ENCODE peak calls at places on chromosomes 13 and 19, in six cellular contexts. F is WERI-Rb-1, K is AG09309, D is HFFc6, V is upper lobe of right lung, S is dorsolateral prefrontal cortex. C is an unnamed sample.

GRCh38 chr13:80363890-80364503 is 23.1 kb upstream of the SPRY2 start:
- DNase-seq in K (no peak), V (no peak), F (no peak), D (no peak), S (no peak), C (no peak)

GRCh38 chr19:39372047-39372802 is 18.7 kb downstream of the PAF1 start:
- DNase-seq in F (no peak), V (peak), S (peak), D (peak), K (peak), C (peak)

GRCh38 chr13:113475911-113476310 is 14.6 kb downstream of the DCUN1D2 start:
- DNase-seq in F (no peak), D (no peak), K (no peak), S (no peak), V (no peak), C (no peak)

GRCh38 chr19:49431330-49431749 is 6.2 kb downstream of the GFY start:
- DNase-seq in K (no peak), F (peak), D (no peak), V (no peak), S (no peak), C (no peak)

GRCh38 chr19:7535993-7536685 is 622 bp downstream of the PNPLA6 start:
- DNase-seq in V (no peak), D (no peak), S (peak), F (peak), K (no peak), C (no peak)

GRCh38 chr13:110055089-110055488 is 251.9 kb downstream of the COL4A1 start:
- DNase-seq in S (no peak), V (no peak), D (peak), K (no peak), F (no peak), C (no peak)

GRCh38 chr19:47485210-47485609 is 1.2 kb upstream of the KPTN start:
- DNase-seq in D (no peak), F (no peak), K (no peak), V (no peak), S (no peak), C (no peak)

GRCh38 chr19:28284389-28284788 is 928.6 kb downstream of the UQCRFS1 start:
- DNase-seq in F (no peak), K (no peak), D (no peak), V (no peak), S (no peak), C (no peak)

GRCh38 chr13:70415141-70415540 is 306.9 kb upstream of the KLHL1 start:
- DNase-seq in D (no peak), K (no peak), V (no peak), F (no peak), S (no peak), C (no peak)

GRCh38 chr13:26449063-26449848 is 108.2 kb upstream of the WASF3 start:
- DNase-seq in F (no peak), D (peak), V (no peak), K (no peak), S (no peak), C (no peak)

GRCh38 chr19:10191347-10191746 is 3.4 kb downstream of the DNMT1 start:
- DNase-seq in K (peak), V (no peak), F (no peak), S (no peak), D (peak), C (peak)

GRCh38 chr13:30115257-30115600 is 192.1 kb downstream of the KATNAL1 start:
- DNase-seq in S (no peak), D (no peak), V (no peak), F (no peak), K (no peak), C (no peak)
- TF ChIP-seq CTCF in S (no peak), D (peak), V (no peak), F (no peak), K (no peak), C (no peak)

GRCh38 chr19:18439025-18439909 is 1.3 kb upstream of the ISYNA1 start:
- DNase-seq in F (no peak), D (peak), S (no peak), K (no peak), V (no peak), C (no peak)
- TF ChIP-seq CTCF in F (no peak), D (peak), S (no peak), K (no peak), V (no peak), C (no peak)

GRCh38 chr13:39379667-39380655 is 223.0 kb downstream of the LHFPL6 start:
- DNase-seq in F (no peak), S (no peak), K (no peak), D (no peak), V (no peak), C (no peak)
- TF ChIP-seq CTCF in F (no peak), S (no peak), K (no peak), D (no peak), V (no peak), C (no peak)

GRCh38 chr19:805161-805561 is 7.9 kb downstream of the PTBP1 start:
- DNase-seq in F (no peak), D (no peak), S (no peak), V (peak), K (no peak), C (no peak)
- TF ChIP-seq CTCF in F (no peak), D (no peak), S (no peak), V (no peak), K (no peak), C (no peak)

DNA sequence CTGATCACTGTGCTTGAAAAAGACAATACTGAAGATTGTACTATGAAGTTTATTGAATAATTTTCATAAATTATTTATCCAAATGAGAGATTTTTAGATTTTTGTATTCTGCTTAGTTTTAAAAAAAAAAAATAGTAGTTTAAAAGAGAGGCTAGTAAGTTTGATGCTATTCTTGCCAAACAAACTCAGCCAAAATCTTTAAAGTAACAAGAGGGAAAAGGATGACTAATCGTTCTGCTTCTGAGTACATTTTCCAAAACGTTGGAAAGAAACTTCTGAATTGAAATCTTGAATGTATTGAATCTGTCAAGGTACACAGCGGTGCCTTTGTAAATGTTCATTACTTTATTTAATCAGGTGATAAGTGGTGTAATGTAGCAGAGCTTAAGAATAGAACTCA is 34.4 kb downstream of the NUP58 start:
- DNase-seq in S (no peak), D (no peak), K (no peak), V (no peak), F (no peak), C (no peak)
- TF ChIP-seq CTCF in S (no peak), D (no peak), K (no peak), V (no peak), F (no peak), C (no peak)

GRCh38 chr19:43524922-43525835 is 1.8 kb downstream of the ETHE1 start:
- DNase-seq in F (no peak), K (no peak), V (peak), S (peak), D (no peak), C (no peak)
- TF ChIP-seq CTCF in F (no peak), K (no peak), V (no peak), S (no peak), D (no peak), C (no peak)